ENCODE peak calls at places on chromosomes 16 and 17, in five cellular contexts. D is H1, Y is mesendoderm, N is neuronal stem cell, B is IMR-90. P is an unnamed sample.

GRCh38 chr17:17423656-17424055 is 53.1 kb upstream of the MED9 start:
- DNase-seq in D (no peak), Y (no peak), N (no peak), B (no peak), P (no peak)

GRCh38 chr17:3574231-3574630 is 16.6 kb upstream of the TRPV3 start:
- DNase-seq in D (no peak), Y (no peak), N (no peak), B (no peak), P (no peak)

GRCh38 chr16:56860226-56861020 is 4.6 kb upstream of the SLC12A3 start:
- DNase-seq in D (no peak), Y (no peak), N (no peak), B (no peak), P (no peak)

GRCh38 chr17:59699218-59699617 is 8.0 kb downstream of the PTRH2 start:
- DNase-seq in D (no peak), Y (no peak), N (no peak), B (no peak), P (no peak)

GRCh38 chr17:29929544-29930398 is at the start of gene SSH2:
- DNase-seq in D (peak; percentile 88), Y (peak; percentile 93), N (peak; percentile 86), B (peak; percentile 73), P (peak; percentile 94)

GRCh38 chr16:86091976-86092375 is 193.0 kb downstream of the IRF8 start:
- DNase-seq in D (no peak), Y (no peak), N (no peak), B (no peak), P (no peak)

GRCh38 chr17:4515501-4515900 is 16.8 kb downstream of the SPNS2 start:
- DNase-seq in D (no peak), Y (no peak), N (no peak), B (no peak), P (no peak)

GRCh38 chr17:74713199-74713755 is 554 bp upstream of the CD300LF start:
- DNase-seq in D (no peak), Y (no peak), N (no peak), B (no peak), P (no peak)

GRCh38 chr16:28000314-28000713 is 63.2 kb downstream of the GSG1L start:
- DNase-seq in D (no peak), Y (no peak), N (no peak), B (no peak), P (no peak)

GRCh38 chr17:72717276-72717675 is 375.2 kb downstream of the SLC39A11 start:
- DNase-seq in D (no peak), Y (no peak), N (no peak), B (no peak), P (no peak)

GRCh38 chr16:22353188-22353919 is 21.1 kb downstream of the CDR2 start:
- DNase-seq in D (no peak), Y (peak; percentile 83), N (no peak), B (peak; percentile 89), P (no peak)

GRCh38 chr17:43068570-43069367 is 43.7 kb downstream of the RND2 start:
- DNase-seq in D (no peak), Y (peak; percentile 8), N (no peak), B (no peak), P (no peak)

GRCh38 chr16:26532456-26532855 is 534.3 kb upstream of the C16orf82 start:
- DNase-seq in D (no peak), Y (peak; percentile 7), N (no peak), B (no peak), P (no peak)
- H2BK120ac ChIP-seq in D (no peak overlapping the region), Y (no peak overlapping the region), N (no peak overlapping the region), B (no peak overlapping the region), P (no peak overlapping the region)

DNA sequence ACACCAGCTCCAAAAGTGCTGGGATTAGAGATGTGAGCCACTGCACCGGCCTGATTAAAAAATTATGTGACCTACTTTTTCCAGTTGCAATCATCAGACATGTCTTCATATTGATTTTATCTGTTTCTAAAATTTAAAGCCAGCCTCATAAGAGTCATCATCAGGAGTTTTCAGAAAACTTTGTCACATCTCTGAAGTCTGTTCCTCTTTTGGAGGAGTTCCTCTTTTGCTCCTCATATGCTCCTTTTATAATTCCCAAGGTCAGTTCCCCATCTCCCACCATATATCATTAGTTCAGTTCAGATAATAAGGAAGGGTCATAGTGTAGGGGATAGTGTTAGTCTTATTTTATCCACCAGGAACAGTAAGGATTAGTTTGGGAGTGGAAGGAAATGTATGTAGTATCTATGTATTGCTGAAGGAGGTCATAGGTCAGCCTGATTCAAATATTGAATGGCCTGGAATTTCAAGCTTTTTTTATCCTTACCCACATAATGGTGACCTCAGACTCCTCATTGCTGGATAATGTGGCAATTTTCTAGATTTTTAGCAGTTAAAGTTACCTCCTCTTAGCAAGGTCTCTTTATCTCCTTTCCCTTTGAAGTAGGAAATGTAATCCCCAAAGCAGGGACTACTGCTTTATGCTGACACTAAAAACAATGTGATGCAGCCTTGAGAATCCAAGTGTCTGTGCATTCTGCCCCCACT is 13.8 kb upstream of the DUSP14 start:
- DNase-seq in D (no peak), Y (no peak), N (no peak), B (no peak), P (no peak)
- H2BK120ac ChIP-seq in D (no peak overlapping the region), Y (no peak overlapping the region), N (no peak overlapping the region), B (peak overlapping the region; percentile 62), P (no peak overlapping the region)

DNA sequence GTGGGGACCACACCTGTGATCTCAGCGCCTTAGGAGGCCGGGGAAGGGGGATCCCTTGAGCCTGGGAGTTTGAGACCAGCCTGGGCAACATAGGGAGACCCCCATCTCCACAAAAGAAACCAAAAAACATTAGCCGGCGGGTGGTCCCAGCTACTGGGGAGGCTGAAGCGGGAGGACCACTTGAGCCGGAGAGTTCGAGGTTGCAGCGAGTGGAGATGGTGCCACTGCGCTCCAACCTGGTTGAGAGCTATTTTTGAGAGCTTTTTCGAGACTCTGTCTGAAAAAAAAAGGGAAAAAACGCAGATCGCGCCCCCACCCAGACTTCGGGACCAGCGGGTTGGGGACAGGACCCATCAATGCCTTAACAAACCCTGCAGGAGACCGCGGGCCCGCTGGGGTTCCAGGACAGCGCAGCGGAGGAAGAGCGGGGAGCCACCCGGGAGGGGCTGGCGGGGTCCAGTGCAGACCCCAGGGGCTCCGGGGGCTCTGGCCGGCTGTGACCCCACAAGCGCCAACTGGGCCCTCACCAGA is 762 bp upstream of the BAIAP3 start:
- DNase-seq in D (no peak), Y (peak; percentile 45), N (no peak), B (no peak), P (no peak)
- H2BK120ac ChIP-seq in D (no peak overlapping the region), Y (no peak overlapping the region), N (peak overlapping the region; percentile 47), B (no peak overlapping the region), P (no peak overlapping the region)

GRCh38 chr16:66375451-66375850 is 9.0 kb downstream of the CDH5 start:
- DNase-seq in D (no peak), Y (no peak), N (no peak), B (no peak), P (no peak)

GRCh38 chr16:66376114-66376513 is 9.6 kb downstream of the CDH5 start:
- DNase-seq in D (no peak), Y (no peak), N (no peak), B (no peak), P (no peak)

GRCh38 chr16:66376577-66377326 is 10.3 kb downstream of the CDH5 start:
- DNase-seq in D (no peak), Y (no peak), N (no peak), B (no peak), P (no peak)

GRCh38 chr16:66378739-66379570 is 12.5 kb downstream of the CDH5 start:
- DNase-seq in D (no peak), Y (no peak), N (no peak), B (no peak), P (no peak)

GRCh38 chr16:66377327-66377723 is 10.8 kb downstream of the CDH5 start:
- DNase-seq in D (no peak), Y (no peak), N (no peak), B (no peak), P (no peak)
- H2BK120ac ChIP-seq in D (no peak overlapping the region), Y (no peak overlapping the region), N (no peak overlapping the region), B (no peak overlapping the region), P (no peak overlapping the region)

P was measured in H9.